ENCODE peak calls at places on chromosomes 5 and 9, in eight cellular contexts. Y is A673, T is left ventricle myocardium inferior, X is PC-3, B is tibial artery, A is body of pancreas, H is IMR-90, V is breast epithelium. K is an unnamed sample.

GRCh38 chr5:143435207-143435657 is 31.7 kb upstream of the NR3C1 start:
- DNase-seq in Y (no peak), X (no peak), T (no peak), H (peak; percentile 30), B (no peak), A (no peak), V (no peak), K (no peak)

GRCh38 chr5:29715167-29715566 is 1478.3 kb upstream of the CDH6 start:
- DNase-seq in B (no peak), T (no peak), H (no peak), V (no peak), Y (no peak), X (no peak), A (no peak), K (no peak)

GRCh38 chr5:160792281-160792680 is 59.7 kb downstream of the ATP10B start:
- DNase-seq in T (no peak), X (peak; percentile 5), B (no peak), Y (no peak), A (no peak), V (no peak), H (no peak), K (no peak)

GRCh38 chr5:31124026-31124425 is 69.5 kb upstream of the CDH6 start:
- DNase-seq in Y (no peak), V (no peak), A (no peak), X (no peak), T (no peak), B (no peak), H (no peak), K (no peak)

GRCh38 chr5:132294728-132295504 is 722 bp downstream of the SLC22A4 start:
- DNase-seq in X (peak; percentile 82), V (peak; percentile 69), B (peak; percentile 83), H (peak; percentile 79), A (peak; percentile 29), T (peak; percentile 46), Y (peak; percentile 63), K (peak; percentile 82)

GRCh38 chr5:56307714-56308346 is 74.7 kb upstream of the ANKRD55 start:
- DNase-seq in H (no peak), A (no peak), B (no peak), T (no peak), X (no peak), Y (no peak), V (no peak), K (no peak)

GRCh38 chr5:155532621-155533314 is 519.2 kb downstream of the KIF4B start:
- DNase-seq in V (no peak), T (no peak), A (no peak), X (no peak), Y (no peak), B (no peak), H (no peak), K (no peak)

GRCh38 chr5:121698690-121699089 is 153.0 kb upstream of the FTMT start:
- DNase-seq in Y (no peak), X (no peak), V (no peak), T (no peak), B (no peak), H (no peak), A (no peak), K (no peak)

GRCh38 chr5:36267905-36268304 is 26.2 kb upstream of the NADK2 start:
- DNase-seq in V (no peak), X (no peak), T (no peak), B (no peak), H (no peak), A (no peak), Y (no peak), K (no peak)

GRCh38 chr9:137140151-137141012 is 1.4 kb downstream of the GRIN1 start:
- DNase-seq in H (no peak), Y (no peak), A (no peak), X (no peak), T (no peak), B (no peak), V (no peak), K (no peak)

GRCh38 chr5:8601831-8602354 is 732.9 kb downstream of the MTRR start:
- DNase-seq in T (no peak), B (no peak), V (no peak), X (peak; percentile 93), H (peak; percentile 13), A (no peak), Y (no peak), K (no peak)

GRCh38 chr5:1161832-1162229 is 39.6 kb upstream of the SLC6A19 start:
- DNase-seq in X (peak; percentile 81), Y (no peak), A (peak; percentile 78), B (no peak), T (peak; percentile 86), H (no peak), V (peak; percentile 88), K (peak; percentile 43)

DNA sequence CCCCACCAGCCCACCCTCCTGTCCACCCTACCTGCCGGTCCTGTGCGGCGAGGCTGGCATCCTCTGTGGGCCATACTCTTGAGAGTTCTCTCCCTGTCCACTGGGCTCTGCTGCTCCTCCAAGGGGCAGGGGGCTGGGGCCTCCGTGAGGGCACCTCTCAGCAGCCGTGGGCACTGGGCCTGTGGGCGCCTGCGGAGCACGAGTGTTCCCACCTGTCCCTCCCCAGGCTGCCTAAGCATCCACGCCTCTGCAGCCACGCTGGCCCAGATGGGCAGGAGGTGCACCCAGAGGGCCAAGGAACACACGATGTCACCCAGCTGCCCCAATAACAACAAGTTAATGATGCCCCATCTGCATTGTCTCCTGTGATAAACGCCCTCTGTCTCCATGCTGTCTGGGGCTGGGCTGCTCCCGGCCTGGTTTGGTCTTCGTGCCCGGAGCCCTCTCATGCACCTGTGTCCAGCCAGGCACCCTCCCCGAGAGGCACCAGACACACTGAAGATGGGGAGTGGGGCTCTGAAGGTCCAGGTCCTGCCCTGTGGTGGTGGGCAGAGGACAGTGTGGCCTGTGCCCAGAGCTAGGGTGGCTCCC is 114.5 kb downstream of the RXRA start:
- DNase-seq in Y (no peak), A (no peak), X (no peak), V (no peak), B (no peak), H (no peak), T (no peak), K (no peak)
- H3K4me1 ChIP-seq in Y (peaks cover 14% of the 10 kb centered on the region), A (peaks cover 37% of the 10 kb centered on the region), X (peaks cover 5% of the 10 kb centered on the region), V (peaks cover 29% of the 10 kb centered on the region), B (peaks cover 18% of the 10 kb centered on the region), H (peaks cover 21% of the 10 kb centered on the region), T (peaks cover 81% of the 10 kb centered on the region), K (peaks cover 66% of the 10 kb centered on the region)

GRCh38 chr9:121173501-121173900 is 28.2 kb downstream of the RAB14 start:
- DNase-seq in B (no peak), A (no peak), H (peak; percentile 13), V (no peak), T (no peak), X (no peak), Y (no peak), K (no peak)
- H3K36me3 ChIP-seq in B (peaks cover 42% of the 10 kb centered on the region), A (no peaks in the 10 kb centered on the region), H (peaks cover 25% of the 10 kb centered on the region), V (no peaks in the 10 kb centered on the region), T (peaks cover 70% of the 10 kb centered on the region), X (peaks cover 20% of the 10 kb centered on the region), Y (peaks cover 69% of the 10 kb centered on the region), K (peaks cover 81% of the 10 kb centered on the region)

GRCh38 chr9:22446589-22446949 is at the start of gene DMRTA1:
- DNase-seq in Y (peak; percentile 85), A (peak; percentile 87), B (peak; percentile 89), T (peak; percentile 84), V (peak; percentile 59), H (peak; percentile 25), X (peak; percentile 82), K (peak; percentile 88)

GRCh38 chr9:22452415-22453010 is 5.9 kb downstream of the DMRTA1 start:
- DNase-seq in T (peak; percentile 26), H (peak; percentile 31), A (peak; percentile 63), Y (peak; percentile 40), B (no peak), X (peak; percentile 67), V (no peak), K (peak; percentile 19)

GRCh38 chr9:22447607-22448305 is 1.1 kb downstream of the DMRTA1 start:
- DNase-seq in H (no peak), V (no peak), X (peak; percentile 28), T (no peak), B (no peak), Y (no peak), A (no peak), K (no peak)

DNA sequence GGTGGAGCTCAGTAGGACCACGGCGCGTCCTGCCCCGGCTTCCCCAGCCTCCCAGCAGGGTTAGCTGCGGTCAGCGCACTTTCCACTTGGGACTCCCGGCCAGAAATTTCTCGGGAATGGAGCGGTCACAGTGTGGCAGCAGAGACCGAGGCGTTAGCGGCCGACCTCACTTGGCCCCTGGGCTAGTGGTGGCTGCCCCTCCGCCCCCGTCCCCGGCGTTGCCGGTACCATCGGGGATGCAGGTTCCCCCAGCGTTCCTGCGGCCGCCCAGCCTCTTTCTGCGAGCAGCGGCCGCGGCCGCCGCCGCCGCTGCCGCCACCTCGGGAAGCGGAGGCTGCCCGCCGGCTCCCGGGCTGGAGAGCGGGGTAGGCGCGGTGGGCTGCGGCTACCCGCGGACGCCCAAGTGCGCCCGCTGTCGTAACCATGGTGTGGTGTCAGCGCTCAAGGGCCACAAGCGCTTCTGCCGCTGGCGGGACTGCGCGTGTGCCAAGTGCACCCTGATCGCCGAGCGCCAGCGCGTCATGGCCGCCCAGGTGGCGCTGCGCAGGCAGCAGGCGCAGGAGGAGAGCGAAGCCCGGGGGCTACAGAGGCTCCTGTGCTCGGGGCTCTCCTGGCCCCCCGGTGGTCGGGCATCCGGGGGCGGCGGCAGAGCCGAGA is 454 bp downstream of the DMRTA1 start:
- DNase-seq in Y (peak; percentile 60), B (peak; percentile 68), H (peak; percentile 20), V (no peak), X (peak; percentile 72), T (peak; percentile 58), A (peak; percentile 72), K (peak; percentile 60)
- TF ChIP-seq CTCF in Y (no peak), B (no peak), H (peak; percentile 8), V (no peak), X (peak; percentile 48), T (peak; percentile 24), A (no peak), K (peak; percentile 15)

GRCh38 chr5:14036514-14036913 is 92.0 kb upstream of the DNAH5 start:
- DNase-seq in B (no peak), X (peak; percentile 85), A (no peak), T (no peak), V (no peak), Y (no peak), H (peak; percentile 69), K (no peak)

GRCh38 chr5:14032944-14033343 is 88.5 kb upstream of the DNAH5 start:
- DNase-seq in Y (peak; percentile 13), V (no peak), H (peak; percentile 33), A (no peak), T (no peak), X (peak; percentile 77), B (no peak), K (no peak)

GRCh38 chr5:14036947-14037346 is 92.5 kb upstream of the DNAH5 start:
- DNase-seq in T (no peak), H (peak; percentile 52), B (no peak), Y (no peak), V (no peak), X (no peak), A (no peak), K (no peak)

GRCh38 chr5:14035859-14036440 is 91.5 kb upstream of the DNAH5 start:
- DNase-seq in Y (peak; percentile 81), B (no peak), A (peak; percentile 46), T (no peak), V (no peak), H (peak; percentile 100), X (peak; percentile 100), K (no peak)

DNA sequence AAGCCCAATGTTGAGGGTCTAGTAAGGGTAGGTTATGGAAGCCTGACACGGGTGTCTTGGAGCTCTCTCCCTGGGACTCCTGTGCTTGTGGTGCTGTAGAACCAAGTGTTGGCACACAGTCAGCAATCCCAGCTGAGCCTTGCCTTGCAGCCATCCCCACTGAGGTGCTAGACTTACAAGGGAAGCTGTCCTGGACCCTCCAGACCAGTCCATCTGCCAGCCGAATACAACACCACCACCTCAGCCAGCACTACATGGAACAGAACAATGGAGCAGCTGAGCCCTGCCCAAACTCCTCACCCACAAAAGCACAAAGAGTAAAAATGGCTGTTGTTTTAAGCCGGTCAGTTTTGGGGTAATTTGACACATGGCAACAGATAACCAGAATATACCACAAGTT is 90.5 kb upstream of the DNAH5 start:
- DNase-seq in T (no peak), B (no peak), X (no peak), H (peak; percentile 42), Y (no peak), A (no peak), V (no peak), K (no peak)
- H3K4me1 ChIP-seq in T (peaks cover 28% of the 10 kb centered on the region), B (peaks cover 15% of the 10 kb centered on the region), X (peaks cover 72% of the 10 kb centered on the region), H (peaks cover 42% of the 10 kb centered on the region), Y (peaks cover 12% of the 10 kb centered on the region), A (peaks cover 20% of the 10 kb centered on the region), V (peaks cover 10% of the 10 kb centered on the region), K (peaks cover 39% of the 10 kb centered on the region)

K was measured in psoas muscle.